ENCODE peak calls at places on chromosomes 11 and 22, in eight cellular contexts. One of them, this sample, is unnamed.

GRCh38 chr11:34758262-34758661 is 137.4 kb downstream of the EHF start:
- DNase-seq in NCI-H1092: no peak
- DNase-seq in mesothelial cell of epicardium: no peak
- DNase-seq in NCI-H1105 treated with DMSO at 0.1 percent for 48 hours: no peak
- DNase-seq in activated T-helper 1 cell treated with Interleukin-2 at 50 U/mL for 16 hours: no peak
- DNase-seq in stimulated activated CD4-positive, alpha-beta T cell treated with anti-CD3 and anti-CD28 coated beads, TNF-alpha, amount 100 ng/mL, for 1 hour: no peak
- DNase-seq in activated CD8-positive, alpha-beta memory T cell treated with anti-CD3 and anti-CD28 coated beads for 48 hours: no peak
- DNase-seq in stimulated activated CD8-positive, alpha-beta memory T cell treated with anti-CD3 and anti-CD28 coated beads, Interleukin-12 subunit alpha, Interleukin-12 subunit beta, amount 100 ng/mL, for 1 hour: no peak
- DNase-seq in this sample: no peak

GRCh38 chr11:65630215-65630614 is 7.7 kb upstream of the SIPA1 start:
- DNase-seq in NCI-H1092: no peak
- DNase-seq in mesothelial cell of epicardium: no peak
- DNase-seq in NCI-H1105 treated with DMSO at 0.1 percent for 48 hours: no peak
- DNase-seq in activated T-helper 1 cell treated with Interleukin-2 at 50 U/mL for 16 hours: no peak
- DNase-seq in stimulated activated CD4-positive, alpha-beta T cell treated with anti-CD3 and anti-CD28 coated beads, TNF-alpha, amount 100 ng/mL, for 1 hour: no peak
- DNase-seq in activated CD8-positive, alpha-beta memory T cell treated with anti-CD3 and anti-CD28 coated beads for 48 hours: no peak
- DNase-seq in stimulated activated CD8-positive, alpha-beta memory T cell treated with anti-CD3 and anti-CD28 coated beads, Interleukin-12 subunit alpha, Interleukin-12 subunit beta, amount 100 ng/mL, for 1 hour: no peak
- DNase-seq in this sample: no peak

GRCh38 chr11:69018924-69019323 is 5.9 kb upstream of the MRGPRF start:
- DNase-seq in NCI-H1092: no peak
- DNase-seq in mesothelial cell of epicardium: no peak
- DNase-seq in NCI-H1105 treated with DMSO at 0.1 percent for 48 hours: no peak
- DNase-seq in activated T-helper 1 cell treated with Interleukin-2 at 50 U/mL for 16 hours: no peak
- DNase-seq in stimulated activated CD4-positive, alpha-beta T cell treated with anti-CD3 and anti-CD28 coated beads, TNF-alpha, amount 100 ng/mL, for 1 hour: no peak
- DNase-seq in activated CD8-positive, alpha-beta memory T cell treated with anti-CD3 and anti-CD28 coated beads for 48 hours: no peak
- DNase-seq in stimulated activated CD8-positive, alpha-beta memory T cell treated with anti-CD3 and anti-CD28 coated beads, Interleukin-12 subunit alpha, Interleukin-12 subunit beta, amount 100 ng/mL, for 1 hour: no peak
- DNase-seq in this sample: no peak

GRCh38 chr22:46990937-46991520 is 228.6 kb downstream of the TBC1D22A start:
- DNase-seq in NCI-H1092: no peak
- DNase-seq in mesothelial cell of epicardium: no peak
- DNase-seq in NCI-H1105 treated with DMSO at 0.1 percent for 48 hours: no peak
- DNase-seq in activated T-helper 1 cell treated with Interleukin-2 at 50 U/mL for 16 hours: no peak
- DNase-seq in stimulated activated CD4-positive, alpha-beta T cell treated with anti-CD3 and anti-CD28 coated beads, TNF-alpha, amount 100 ng/mL, for 1 hour: no peak
- DNase-seq in activated CD8-positive, alpha-beta memory T cell treated with anti-CD3 and anti-CD28 coated beads for 48 hours: no peak
- DNase-seq in stimulated activated CD8-positive, alpha-beta memory T cell treated with anti-CD3 and anti-CD28 coated beads, Interleukin-12 subunit alpha, Interleukin-12 subunit beta, amount 100 ng/mL, for 1 hour: no peak
- DNase-seq in this sample: no peak

GRCh38 chr11:112784323-112785073 is 176.7 kb upstream of the NCAM1 start:
- DNase-seq in NCI-H1092: no peak
- DNase-seq in mesothelial cell of epicardium: peak
- DNase-seq in NCI-H1105 treated with DMSO at 0.1 percent for 48 hours: peak
- DNase-seq in activated T-helper 1 cell treated with Interleukin-2 at 50 U/mL for 16 hours: no peak
- DNase-seq in stimulated activated CD4-positive, alpha-beta T cell treated with anti-CD3 and anti-CD28 coated beads, TNF-alpha, amount 100 ng/mL, for 1 hour: no peak
- DNase-seq in activated CD8-positive, alpha-beta memory T cell treated with anti-CD3 and anti-CD28 coated beads for 48 hours: no peak
- DNase-seq in stimulated activated CD8-positive, alpha-beta memory T cell treated with anti-CD3 and anti-CD28 coated beads, Interleukin-12 subunit alpha, Interleukin-12 subunit beta, amount 100 ng/mL, for 1 hour: no peak
- DNase-seq in this sample: no peak

GRCh38 chr22:32130464-32130863 is 28.6 kb downstream of the C22orf42 start:
- DNase-seq in NCI-H1092: no peak
- DNase-seq in mesothelial cell of epicardium: no peak
- DNase-seq in NCI-H1105 treated with DMSO at 0.1 percent for 48 hours: no peak
- DNase-seq in activated T-helper 1 cell treated with Interleukin-2 at 50 U/mL for 16 hours: no peak
- DNase-seq in stimulated activated CD4-positive, alpha-beta T cell treated with anti-CD3 and anti-CD28 coated beads, TNF-alpha, amount 100 ng/mL, for 1 hour: no peak
- DNase-seq in activated CD8-positive, alpha-beta memory T cell treated with anti-CD3 and anti-CD28 coated beads for 48 hours: no peak
- DNase-seq in stimulated activated CD8-positive, alpha-beta memory T cell treated with anti-CD3 and anti-CD28 coated beads, Interleukin-12 subunit alpha, Interleukin-12 subunit beta, amount 100 ng/mL, for 1 hour: no peak
- DNase-seq in this sample: no peak

GRCh38 chr11:87926250-87926970 is 248.8 kb downstream of the RAB38 start:
- DNase-seq in NCI-H1092: no peak
- DNase-seq in mesothelial cell of epicardium: no peak
- DNase-seq in NCI-H1105 treated with DMSO at 0.1 percent for 48 hours: no peak
- DNase-seq in activated T-helper 1 cell treated with Interleukin-2 at 50 U/mL for 16 hours: no peak
- DNase-seq in stimulated activated CD4-positive, alpha-beta T cell treated with anti-CD3 and anti-CD28 coated beads, TNF-alpha, amount 100 ng/mL, for 1 hour: no peak
- DNase-seq in activated CD8-positive, alpha-beta memory T cell treated with anti-CD3 and anti-CD28 coated beads for 48 hours: no peak
- DNase-seq in stimulated activated CD8-positive, alpha-beta memory T cell treated with anti-CD3 and anti-CD28 coated beads, Interleukin-12 subunit alpha, Interleukin-12 subunit beta, amount 100 ng/mL, for 1 hour: no peak
- DNase-seq in this sample: no peak

GRCh38 chr11:1705121-1706052 is 8.4 kb downstream of the KRTAP5-6 start:
- DNase-seq in NCI-H1092: no peak
- DNase-seq in mesothelial cell of epicardium: no peak
- DNase-seq in NCI-H1105 treated with DMSO at 0.1 percent for 48 hours: no peak
- DNase-seq in activated T-helper 1 cell treated with Interleukin-2 at 50 U/mL for 16 hours: no peak
- DNase-seq in stimulated activated CD4-positive, alpha-beta T cell treated with anti-CD3 and anti-CD28 coated beads, TNF-alpha, amount 100 ng/mL, for 1 hour: no peak
- DNase-seq in activated CD8-positive, alpha-beta memory T cell treated with anti-CD3 and anti-CD28 coated beads for 48 hours: no peak
- DNase-seq in stimulated activated CD8-positive, alpha-beta memory T cell treated with anti-CD3 and anti-CD28 coated beads, Interleukin-12 subunit alpha, Interleukin-12 subunit beta, amount 100 ng/mL, for 1 hour: no peak
- DNase-seq in this sample: no peak

GRCh38 chr22:42693055-42693762 is 27.5 kb downstream of the A4GALT start:
- DNase-seq in NCI-H1092: no peak
- DNase-seq in mesothelial cell of epicardium: no peak
- DNase-seq in NCI-H1105 treated with DMSO at 0.1 percent for 48 hours: no peak
- DNase-seq in activated T-helper 1 cell treated with Interleukin-2 at 50 U/mL for 16 hours: no peak
- DNase-seq in stimulated activated CD4-positive, alpha-beta T cell treated with anti-CD3 and anti-CD28 coated beads, TNF-alpha, amount 100 ng/mL, for 1 hour: no peak
- DNase-seq in activated CD8-positive, alpha-beta memory T cell treated with anti-CD3 and anti-CD28 coated beads for 48 hours: no peak
- DNase-seq in stimulated activated CD8-positive, alpha-beta memory T cell treated with anti-CD3 and anti-CD28 coated beads, Interleukin-12 subunit alpha, Interleukin-12 subunit beta, amount 100 ng/mL, for 1 hour: no peak
- DNase-seq in this sample: no peak

GRCh38 chr11:100680070-100680469 is 7.0 kb upstream of the ARHGAP42 start:
- DNase-seq in NCI-H1092: no peak
- DNase-seq in mesothelial cell of epicardium: no peak
- DNase-seq in NCI-H1105 treated with DMSO at 0.1 percent for 48 hours: no peak
- DNase-seq in activated T-helper 1 cell treated with Interleukin-2 at 50 U/mL for 16 hours: no peak
- DNase-seq in stimulated activated CD4-positive, alpha-beta T cell treated with anti-CD3 and anti-CD28 coated beads, TNF-alpha, amount 100 ng/mL, for 1 hour: no peak
- DNase-seq in activated CD8-positive, alpha-beta memory T cell treated with anti-CD3 and anti-CD28 coated beads for 48 hours: no peak
- DNase-seq in stimulated activated CD8-positive, alpha-beta memory T cell treated with anti-CD3 and anti-CD28 coated beads, Interleukin-12 subunit alpha, Interleukin-12 subunit beta, amount 100 ng/mL, for 1 hour: no peak
- DNase-seq in this sample: no peak

GRCh38 chr11:116643521-116643920 is 129.3 kb downstream of the BUD13 start:
- DNase-seq in NCI-H1092: no peak
- DNase-seq in mesothelial cell of epicardium: no peak
- DNase-seq in NCI-H1105 treated with DMSO at 0.1 percent for 48 hours: no peak
- DNase-seq in activated T-helper 1 cell treated with Interleukin-2 at 50 U/mL for 16 hours: no peak
- DNase-seq in stimulated activated CD4-positive, alpha-beta T cell treated with anti-CD3 and anti-CD28 coated beads, TNF-alpha, amount 100 ng/mL, for 1 hour: no peak
- DNase-seq in activated CD8-positive, alpha-beta memory T cell treated with anti-CD3 and anti-CD28 coated beads for 48 hours: no peak
- DNase-seq in stimulated activated CD8-positive, alpha-beta memory T cell treated with anti-CD3 and anti-CD28 coated beads, Interleukin-12 subunit alpha, Interleukin-12 subunit beta, amount 100 ng/mL, for 1 hour: no peak
- DNase-seq in this sample: no peak

GRCh38 chr11:35623708-35624168 is 5.5 kb downstream of the FJX1 start:
- DNase-seq in NCI-H1092: no peak
- DNase-seq in mesothelial cell of epicardium: no peak
- DNase-seq in NCI-H1105 treated with DMSO at 0.1 percent for 48 hours: no peak
- DNase-seq in activated T-helper 1 cell treated with Interleukin-2 at 50 U/mL for 16 hours: no peak
- DNase-seq in stimulated activated CD4-positive, alpha-beta T cell treated with anti-CD3 and anti-CD28 coated beads, TNF-alpha, amount 100 ng/mL, for 1 hour: no peak
- DNase-seq in activated CD8-positive, alpha-beta memory T cell treated with anti-CD3 and anti-CD28 coated beads for 48 hours: no peak
- DNase-seq in stimulated activated CD8-positive, alpha-beta memory T cell treated with anti-CD3 and anti-CD28 coated beads, Interleukin-12 subunit alpha, Interleukin-12 subunit beta, amount 100 ng/mL, for 1 hour: no peak
- DNase-seq in this sample: no peak

GRCh38 chr11:134542401-134543143 is 130.5 kb upstream of the B3GAT1 start:
- DNase-seq in NCI-H1092: no peak
- DNase-seq in mesothelial cell of epicardium: no peak
- DNase-seq in NCI-H1105 treated with DMSO at 0.1 percent for 48 hours: no peak
- DNase-seq in activated T-helper 1 cell treated with Interleukin-2 at 50 U/mL for 16 hours: no peak
- DNase-seq in stimulated activated CD4-positive, alpha-beta T cell treated with anti-CD3 and anti-CD28 coated beads, TNF-alpha, amount 100 ng/mL, for 1 hour: no peak
- DNase-seq in activated CD8-positive, alpha-beta memory T cell treated with anti-CD3 and anti-CD28 coated beads for 48 hours: no peak
- DNase-seq in stimulated activated CD8-positive, alpha-beta memory T cell treated with anti-CD3 and anti-CD28 coated beads, Interleukin-12 subunit alpha, Interleukin-12 subunit beta, amount 100 ng/mL, for 1 hour: no peak
- DNase-seq in this sample: no peak

This sample was measured in NCI-H2107.